ENCODE peak calls at places on chromosome 19, in seven cellular contexts. K is heart left ventricle, X is neuronal stem cell, M is suprapubic skin, D is lower lobe of right lung, N is tibial nerve, J is PC-3. Z is an unnamed sample. For H3K4me1 and H3K27me3, the result is how much of the 10 kb centered on the place peaks cover.

GRCh38 chr19:47430041-47430802 is 10.9 kb upstream of the MEIS3 start:
- DNase-seq in K (no peak), X (no peak), M (no peak), D (peak), N (no peak), J (no peak), Z (no peak)

GRCh38 chr19:18294467-18294864 is 13.0 kb upstream of the JUND start:
- DNase-seq in K (no peak), X (no peak), M (peak), D (peak), N (no peak), J (peak), Z (no peak)

GRCh38 chr19:49188626-49189200 is 31.1 kb downstream of the TRPM4 start:
- DNase-seq in K (no peak), X (no peak), M (no peak), D (peak), N (no peak), J (no peak), Z (no peak)

GRCh38 chr19:19040417-19040816 is 7.0 kb downstream of the ARMC6 start:
- DNase-seq in K (peak), X (no peak), M (no peak), D (peak), N (peak), J (peak), Z (no peak)

GRCh38 chr19:2154587-2155075 is 3.3 kb upstream of the AP3D1 start:
- DNase-seq in K (no peak), X (no peak), M (no peak), D (no peak), N (no peak), J (peak), Z (peak)

GRCh38 chr19:54791476-54791875 is 11.9 kb upstream of the KIR2DL4 start:
- DNase-seq in K (no peak), X (no peak), M (no peak), D (no peak), N (no peak), J (no peak), Z (no peak)

GRCh38 chr19:13842294-13843103 is 34.4 kb upstream of the NANOS3 start:
- DNase-seq in K (peak), X (no peak), M (peak), D (peak), N (peak), J (peak), Z (no peak)

GRCh38 chr19:30084390-30084819 is 142.4 kb downstream of the URI1 start:
- DNase-seq in K (peak), X (no peak), M (no peak), D (peak), N (no peak), J (no peak), Z (no peak)

GRCh38 chr19:15587663-15588062 is 27.4 kb upstream of the CYP4F8 start:
- DNase-seq in K (peak), X (no peak), M (no peak), D (peak), N (peak), J (no peak), Z (no peak)

GRCh38 chr19:49343127-49343526 is 7.9 kb downstream of the CD37 start:
- DNase-seq in K (no peak), X (no peak), M (peak), D (peak), N (no peak), J (no peak), Z (no peak)

GRCh38 chr19:46849610-46850009 is 1.0 kb downstream of the AP2S1 start:
- DNase-seq in K (no peak), X (no peak), M (peak), D (no peak), N (no peak), J (no peak), Z (no peak)

GRCh38 chr19:55166530-55167268 is at the start of gene DNAAF3:
- DNase-seq in K (peak), X (peak), M (peak), D (peak), N (peak), J (peak), Z (peak)

GRCh38 chr19:55210120-55210493 is 806 bp upstream of the PTPRH start:
- DNase-seq in K (no peak), X (no peak), M (no peak), D (no peak), N (no peak), J (peak), Z (peak)

GRCh38 chr19:1217366-1217765 is 11.8 kb downstream of the STK11 start:
- DNase-seq in K (no peak), X (no peak), M (no peak), D (no peak), N (no peak), J (no peak), Z (no peak)

GRCh38 chr19:23384166-23384565 is 11.1 kb downstream of the ZNF91 start:
- DNase-seq in K (no peak), X (no peak), M (no peak), D (no peak), N (no peak), J (no peak), Z (no peak)

GRCh38 chr19:11658954-11659353 is 61.7 kb downstream of the ZNF627 start:
- DNase-seq in K (no peak), X (no peak), M (no peak), D (no peak), N (no peak), J (no peak), Z (no peak)

GRCh38 chr19:16188521-16188920 is 3.3 kb downstream of the FAM32A start:
- DNase-seq in K (no peak), X (no peak), M (no peak), D (peak), N (no peak), J (no peak), Z (no peak)

GRCh38 chr19:34480491-34480890 is 1.1 kb upstream of the WTIP start:
- DNase-seq in K (no peak), X (no peak), M (peak), D (no peak), N (no peak), J (no peak), Z (no peak)

GRCh38 chr19:1764293-1764683 is 11.0 kb downstream of the ONECUT3 start:
- DNase-seq in K (no peak), X (no peak), M (no peak), D (no peak), N (no peak), J (no peak), Z (no peak)

GRCh38 chr19:17671906-17672305 is 16.2 kb downstream of the UNC13A start:
- DNase-seq in K (no peak), X (no peak), M (no peak), D (no peak), N (no peak), J (peak), Z (peak)

GRCh38 chr19:10553087-10553667 is 9.5 kb downstream of the ATG4D start:
- DNase-seq in K (no peak), X (no peak), M (no peak), D (no peak), N (no peak), J (no peak), Z (no peak)
- H3K4me1 ChIP-seq in K (under half), X (under half), M (under half), D (under half), N (under half), J (under half), Z (under half)

DNA sequence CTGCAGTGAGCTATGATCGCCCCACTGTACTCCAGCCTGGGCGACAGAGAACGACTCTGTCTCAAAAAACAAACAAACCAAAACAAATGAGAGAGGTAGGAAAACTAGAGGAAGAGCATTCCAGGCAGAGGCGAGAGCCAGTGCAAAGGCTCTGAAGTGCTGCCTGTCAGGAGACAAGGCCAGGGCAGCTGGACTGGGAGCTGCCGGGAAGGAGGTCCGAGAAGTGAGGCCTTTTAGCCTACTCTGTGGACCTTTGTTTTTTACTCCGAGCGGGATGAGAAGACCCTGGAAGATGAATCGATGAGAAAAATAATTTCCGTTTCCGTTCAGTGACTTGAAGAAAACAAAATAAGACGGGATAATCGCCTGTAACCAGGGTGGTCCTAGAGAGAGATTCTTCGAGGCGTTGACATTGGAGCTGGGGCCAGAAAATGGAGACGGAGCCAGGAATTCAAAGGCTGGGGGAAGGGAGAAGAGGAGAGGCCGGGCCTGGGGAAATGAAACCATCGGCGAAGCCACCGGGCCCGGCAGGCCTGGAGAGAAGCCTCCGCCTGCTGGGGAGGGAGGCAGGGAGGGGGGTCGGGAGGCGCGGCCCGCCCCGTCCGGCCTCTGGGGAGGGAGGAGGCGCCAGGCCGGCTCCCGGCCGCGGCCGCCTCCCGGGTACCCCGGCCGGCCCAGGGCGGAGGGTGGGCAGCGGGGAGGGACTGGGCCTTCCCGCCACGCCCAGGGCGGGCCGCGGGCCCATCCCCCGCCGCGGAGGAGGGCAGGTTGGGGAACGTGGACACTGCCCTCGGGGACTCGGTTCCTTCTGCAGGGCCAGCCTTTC is 7.8 kb upstream of the SERTAD1 start:
- DNase-seq in K (peak), X (peak), M (peak), D (peak), N (peak), J (peak), Z (peak)
- H3K27ac ChIP-seq in K (peak), X (peak), M (peak), D (peak), N (peak), J (peak), Z (peak)

DNA sequence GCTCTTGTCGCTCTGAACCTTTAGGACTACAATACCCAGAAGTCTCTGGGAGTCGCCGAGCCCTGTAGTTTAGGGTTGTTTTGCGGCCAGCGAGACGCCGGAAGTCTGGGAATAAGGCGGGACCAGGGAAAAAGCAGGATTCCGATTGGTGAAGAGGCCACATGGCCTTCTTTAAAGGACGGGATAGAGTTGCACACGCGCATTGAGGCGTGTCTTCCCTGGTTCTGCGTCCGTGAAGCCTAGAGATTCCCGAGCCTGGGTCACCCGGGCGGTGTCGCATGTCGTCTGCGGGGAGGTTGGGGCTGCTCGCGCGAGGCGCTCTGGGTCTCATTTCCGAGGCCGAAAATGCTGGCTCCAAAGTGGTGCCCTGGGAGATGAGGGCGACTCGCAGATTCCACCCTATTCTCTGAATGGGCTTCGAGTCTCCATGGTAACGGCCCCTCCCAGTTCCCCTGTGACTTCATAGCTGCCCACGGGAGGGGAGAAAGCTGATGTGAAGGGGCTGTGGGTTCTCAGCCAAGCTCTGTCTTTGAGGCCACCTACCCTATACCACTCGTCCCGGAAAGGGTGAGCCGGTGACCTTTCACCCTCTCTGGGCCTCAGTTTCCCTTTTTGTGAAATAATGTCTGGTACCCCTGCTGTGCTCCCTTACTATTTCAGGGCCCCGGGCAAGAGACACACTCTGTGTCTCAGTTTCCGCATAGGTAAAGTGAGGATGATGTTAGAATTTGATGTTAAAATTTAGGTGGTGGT is 613 bp upstream of the ZSCAN5A start:
- DNase-seq in K (peak), X (peak), M (peak), D (peak), N (peak), J (peak), Z (peak)
- H3K27me3 ChIP-seq in K (under half), X (under half), M (under half), D (under half), N (under half), J (under half), Z (under half)

GRCh38 chr19:44972802-44973201 is 17.6 kb downstream of the CLPTM1 start:
- DNase-seq in K (no peak), X (no peak), M (no peak), D (no peak), N (no peak), J (no peak), Z (no peak)

GRCh38 chr19:44969437-44969836 is 14.3 kb downstream of the CLPTM1 start:
- DNase-seq in K (no peak), X (no peak), M (no peak), D (no peak), N (no peak), J (no peak), Z (no peak)

GRCh38 chr19:44973982-44974735 is 19.0 kb downstream of the CLPTM1 start:
- DNase-seq in K (no peak), X (no peak), M (no peak), D (no peak), N (no peak), J (no peak), Z (no peak)

GRCh38 chr19:44975444-44975843 is 20.3 kb downstream of the CLPTM1 start:
- DNase-seq in K (no peak), X (no peak), M (no peak), D (no peak), N (no peak), J (no peak), Z (no peak)

DNA sequence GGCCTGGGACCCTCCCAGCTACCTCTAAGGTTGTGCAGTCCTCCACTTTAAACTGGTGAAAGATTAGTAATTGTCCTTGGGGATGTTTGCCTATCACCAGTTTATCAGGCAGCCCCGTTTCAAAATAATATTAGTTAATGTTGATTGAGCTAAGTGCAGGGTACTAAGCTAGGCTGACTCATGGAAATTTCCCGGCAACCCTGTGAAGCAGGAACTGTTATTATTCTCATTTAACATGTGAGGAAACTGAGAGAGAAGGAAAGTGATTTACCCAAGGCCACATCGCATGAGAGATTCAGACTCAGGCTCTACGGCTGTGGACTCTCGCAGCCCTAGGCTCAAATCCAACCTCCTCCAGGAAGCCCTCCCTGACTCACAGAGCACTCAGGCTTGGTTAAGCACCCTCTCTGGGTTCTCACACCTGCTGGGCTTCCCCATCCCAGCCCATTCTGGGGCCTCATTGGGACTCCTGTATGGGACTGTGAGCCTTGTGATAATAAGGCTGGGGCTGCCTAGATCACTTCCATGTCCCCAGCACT is 19.7 kb downstream of the CLPTM1 start:
- DNase-seq in K (no peak), X (no peak), M (no peak), D (no peak), N (no peak), J (no peak), Z (no peak)
- H3K4me1 ChIP-seq in K (under half), X (under half), M (under half), D (under half), N (under half), J (under half), Z (under half)

Z was measured in foreskin keratinocyte.